ENCODE peak calls at places on chromosomes 11 and 22, in five cellular contexts. One of them, this sample, is unnamed.

GRCh38 chr11:3888210-3888609 is 32.7 kb downstream of the STIM1 start:
- DNase-seq in sigmoid colon: no peak
- DNase-seq in heart left ventricle: no peak
- DNase-seq in upper lobe of left lung: no peak
- DNase-seq in right lobe of liver: no peak
- DNase-seq in this sample: no peak

GRCh38 chr22:37248251-37248650 is 4.2 kb upstream of the RAC2 start:
- DNase-seq in right lobe of liver: no peak
- DNase-seq in sigmoid colon: no peak
- DNase-seq in upper lobe of left lung: peak
- DNase-seq in heart left ventricle: no peak
- DNase-seq in this sample: no peak

GRCh38 chr11:8015753-8016239 is 28.7 kb downstream of the EIF3F start:
- DNase-seq in right lobe of liver: no peak
- DNase-seq in sigmoid colon: no peak
- DNase-seq in upper lobe of left lung: no peak
- DNase-seq in heart left ventricle: no peak
- DNase-seq in this sample: no peak

GRCh38 chr11:44308923-44309482 is 936 bp downstream of the ALX4 start:
- DNase-seq in right lobe of liver: no peak
- DNase-seq in sigmoid colon: no peak
- DNase-seq in heart left ventricle: no peak
- DNase-seq in upper lobe of left lung: no peak
- DNase-seq in this sample: no peak

GRCh38 chr11:47980907-47981621 is 705 bp downstream of the PTPRJ start:
- DNase-seq in right lobe of liver: peak
- DNase-seq in upper lobe of left lung: peak
- DNase-seq in heart left ventricle: peak
- DNase-seq in sigmoid colon: peak
- DNase-seq in this sample: no peak

GRCh38 chr22:37254867-37255233 is 10.8 kb upstream of the RAC2 start:
- DNase-seq in sigmoid colon: no peak
- DNase-seq in upper lobe of left lung: no peak
- DNase-seq in heart left ventricle: no peak
- DNase-seq in right lobe of liver: no peak
- DNase-seq in this sample: no peak

GRCh38 chr11:6405039-6405667 is 13.7 kb downstream of the APBB1 start:
- DNase-seq in right lobe of liver: no peak
- DNase-seq in sigmoid colon: no peak
- DNase-seq in upper lobe of left lung: no peak
- DNase-seq in heart left ventricle: no peak
- DNase-seq in this sample: no peak

GRCh38 chr11:104700609-104701008 is 197.7 kb downstream of the CASP12 start:
- DNase-seq in heart left ventricle: no peak
- DNase-seq in right lobe of liver: no peak
- DNase-seq in sigmoid colon: no peak
- DNase-seq in upper lobe of left lung: no peak
- DNase-seq in this sample: no peak

GRCh38 chr22:48483764-48484528 is 1343.7 kb downstream of the BRD1 start:
- DNase-seq in heart left ventricle: no peak
- DNase-seq in right lobe of liver: no peak
- DNase-seq in sigmoid colon: no peak
- DNase-seq in upper lobe of left lung: peak
- DNase-seq in this sample: no peak

GRCh38 chr22:50191041-50191740 is 5.5 kb downstream of the TRABD start:
- DNase-seq in heart left ventricle: no peak
- DNase-seq in sigmoid colon: no peak
- DNase-seq in upper lobe of left lung: peak
- DNase-seq in right lobe of liver: no peak
- DNase-seq in this sample: no peak

GRCh38 chr11:34924714-34925113 is 8.3 kb downstream of the PDHX start:
- DNase-seq in upper lobe of left lung: no peak
- DNase-seq in heart left ventricle: no peak
- DNase-seq in right lobe of liver: no peak
- DNase-seq in sigmoid colon: no peak
- DNase-seq in this sample: no peak

GRCh38 chr11:2422461-2423156 is 21.7 kb downstream of the TRPM5 start:
- DNase-seq in sigmoid colon: no peak
- DNase-seq in upper lobe of left lung: no peak
- DNase-seq in right lobe of liver: no peak
- DNase-seq in heart left ventricle: no peak
- DNase-seq in this sample: no peak

GRCh38 chr11:11230802-11231562 is 122.1 kb downstream of the CSNK2A3 start:
- DNase-seq in right lobe of liver: no peak
- DNase-seq in heart left ventricle: no peak
- DNase-seq in sigmoid colon: no peak
- DNase-seq in upper lobe of left lung: no peak
- DNase-seq in this sample: peak

GRCh38 chr11:62852523-62853188 is 13.3 kb upstream of the WDR74 start:
- DNase-seq in right lobe of liver: no peak
- DNase-seq in heart left ventricle: no peak
- DNase-seq in sigmoid colon: no peak
- DNase-seq in upper lobe of left lung: no peak
- DNase-seq in this sample: no peak

GRCh38 chr11:71330349-71330748 is 78.0 kb upstream of the SHANK2 start:
- DNase-seq in sigmoid colon: peak
- DNase-seq in right lobe of liver: peak
- DNase-seq in upper lobe of left lung: no peak
- DNase-seq in heart left ventricle: no peak
- DNase-seq in this sample: no peak

GRCh38 chr22:47605441-47605840 is 843.0 kb downstream of the TBC1D22A start:
- DNase-seq in sigmoid colon: peak
- DNase-seq in right lobe of liver: no peak
- DNase-seq in upper lobe of left lung: no peak
- DNase-seq in heart left ventricle: no peak
- DNase-seq in this sample: no peak

GRCh38 chr11:120091701-120092100 is 46.2 kb downstream of the TRIM29 start:
- DNase-seq in right lobe of liver: no peak
- DNase-seq in upper lobe of left lung: no peak
- DNase-seq in sigmoid colon: no peak
- DNase-seq in heart left ventricle: no peak
- DNase-seq in this sample: no peak

GRCh38 chr11:36447514-36447913 is 62.6 kb downstream of the TRAF6 start:
- DNase-seq in sigmoid colon: no peak
- DNase-seq in right lobe of liver: no peak
- DNase-seq in heart left ventricle: no peak
- DNase-seq in upper lobe of left lung: no peak
- DNase-seq in this sample: no peak

GRCh38 chr22:31144223-31144622 is 3.9 kb upstream of the PLA2G3 start:
- DNase-seq in sigmoid colon: no peak
- DNase-seq in upper lobe of left lung: no peak
- DNase-seq in right lobe of liver: no peak
- DNase-seq in heart left ventricle: no peak
- DNase-seq in this sample: no peak

GRCh38 chr11:7437706-7438105 is 47.6 kb upstream of the OLFML1 start:
- DNase-seq in right lobe of liver: no peak
- DNase-seq in sigmoid colon: no peak
- DNase-seq in upper lobe of left lung: no peak
- DNase-seq in heart left ventricle: no peak
- DNase-seq in this sample: no peak

GRCh38 chr11:3340025-3340424 is 38.9 kb downstream of the ZNF195 start:
- DNase-seq in upper lobe of left lung: no peak
- DNase-seq in sigmoid colon: no peak
- DNase-seq in right lobe of liver: no peak
- DNase-seq in heart left ventricle: no peak
- DNase-seq in this sample: no peak

GRCh38 chr11:123473941-123474668 is 44.0 kb downstream of the GRAMD1B start:
- DNase-seq in sigmoid colon: peak
- DNase-seq in right lobe of liver: no peak
- DNase-seq in heart left ventricle: no peak
- DNase-seq in upper lobe of left lung: no peak
- DNase-seq in this sample: no peak

GRCh38 chr11:62732830-62733229 is 4.5 kb downstream of the TTC9C start:
- DNase-seq in heart left ventricle: no peak
- DNase-seq in upper lobe of left lung: no peak
- DNase-seq in right lobe of liver: no peak
- DNase-seq in sigmoid colon: no peak
- DNase-seq in this sample: no peak

GRCh38 chr11:66858939-66859685 is 2.2 kb downstream of the LRFN4 start:
- DNase-seq in upper lobe of left lung: no peak
- DNase-seq in right lobe of liver: no peak
- DNase-seq in sigmoid colon: peak
- DNase-seq in heart left ventricle: no peak
- DNase-seq in this sample: no peak

GRCh38 chr22:22938672-22939536 is 51.3 kb downstream of the IGLL5 start:
- DNase-seq in heart left ventricle: no peak
- DNase-seq in upper lobe of left lung: no peak
- DNase-seq in sigmoid colon: no peak
- DNase-seq in right lobe of liver: peak
- DNase-seq in this sample: no peak

GRCh38 chr11:15629690-15630321 is 515.1 kb downstream of the INSC start:
- DNase-seq in upper lobe of left lung: peak
- DNase-seq in heart left ventricle: no peak
- DNase-seq in sigmoid colon: no peak
- DNase-seq in right lobe of liver: peak
- DNase-seq in this sample: peak

DNA sequence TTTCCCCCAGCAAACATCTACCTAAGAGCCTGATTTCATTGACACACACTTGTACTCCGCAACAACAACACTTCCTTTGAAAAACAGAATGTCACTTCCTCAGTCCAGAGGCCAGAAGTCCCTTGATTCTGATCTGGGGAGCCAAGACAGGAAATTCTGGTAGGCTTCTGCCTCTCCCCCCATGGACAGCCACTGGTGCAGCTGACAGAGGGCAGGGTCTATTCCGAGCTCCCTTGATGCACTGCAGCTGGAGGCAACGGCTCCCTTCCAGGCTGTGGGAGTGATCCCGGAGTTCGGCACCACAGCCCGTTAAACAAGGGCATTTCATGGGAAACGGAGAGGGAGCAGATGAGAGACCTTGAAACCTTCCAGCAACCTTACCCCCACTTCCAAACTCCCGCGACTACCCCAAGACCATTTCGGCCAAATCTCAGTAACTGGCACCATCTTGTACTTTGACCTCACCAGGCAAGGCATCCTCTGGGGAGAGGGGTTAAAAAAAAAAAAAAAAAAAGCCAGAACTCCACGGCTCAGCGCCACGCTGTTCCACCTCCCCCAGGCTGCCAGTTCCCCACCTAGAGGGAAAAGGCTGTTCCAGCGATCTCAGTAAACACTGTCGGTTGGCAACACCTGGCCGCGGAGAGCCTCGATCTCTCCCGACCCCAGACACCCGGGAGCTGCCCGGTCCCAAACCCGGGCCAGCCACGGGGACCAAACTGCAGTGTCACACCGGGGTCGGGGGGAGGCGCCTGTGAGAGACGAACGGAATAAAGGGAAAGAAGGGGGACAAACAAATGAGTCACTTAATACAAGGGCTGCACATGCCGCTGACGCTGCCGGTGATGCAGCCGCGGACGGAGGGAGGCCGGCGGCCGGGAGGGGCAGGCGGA is 1.1 kb downstream of the GAB2 start:
- DNase-seq in sigmoid colon: peak
- DNase-seq in right lobe of liver: peak
- DNase-seq in heart left ventricle: peak
- DNase-seq in upper lobe of left lung: peak
- DNase-seq in this sample: peak
- TF ChIP-seq POLR2A in sigmoid colon: peak
- TF ChIP-seq POLR2A in right lobe of liver: peak
- TF ChIP-seq POLR2A in heart left ventricle: peak
- TF ChIP-seq POLR2A in upper lobe of left lung: peak
- TF ChIP-seq POLR2A in this sample: peak

GRCh38 chr11:73156114-73156513 is 14.0 kb upstream of the FCHSD2 start:
- DNase-seq in heart left ventricle: no peak
- DNase-seq in sigmoid colon: peak
- DNase-seq in upper lobe of left lung: no peak
- DNase-seq in right lobe of liver: no peak
- DNase-seq in this sample: no peak

GRCh38 chr11:73152861-73153483 is 10.9 kb upstream of the FCHSD2 start:
- DNase-seq in heart left ventricle: no peak
- DNase-seq in sigmoid colon: peak
- DNase-seq in right lobe of liver: peak
- DNase-seq in upper lobe of left lung: no peak
- DNase-seq in this sample: no peak

GRCh38 chr11:73156686-73157085 is 14.6 kb upstream of the FCHSD2 start:
- DNase-seq in right lobe of liver: peak
- DNase-seq in upper lobe of left lung: no peak
- DNase-seq in heart left ventricle: no peak
- DNase-seq in sigmoid colon: no peak
- DNase-seq in this sample: no peak

GRCh38 chr11:73152086-73152853 is 10.2 kb upstream of the FCHSD2 start:
- DNase-seq in sigmoid colon: peak
- DNase-seq in upper lobe of left lung: no peak
- DNase-seq in heart left ventricle: no peak
- DNase-seq in right lobe of liver: peak
- DNase-seq in this sample: no peak

DNA sequence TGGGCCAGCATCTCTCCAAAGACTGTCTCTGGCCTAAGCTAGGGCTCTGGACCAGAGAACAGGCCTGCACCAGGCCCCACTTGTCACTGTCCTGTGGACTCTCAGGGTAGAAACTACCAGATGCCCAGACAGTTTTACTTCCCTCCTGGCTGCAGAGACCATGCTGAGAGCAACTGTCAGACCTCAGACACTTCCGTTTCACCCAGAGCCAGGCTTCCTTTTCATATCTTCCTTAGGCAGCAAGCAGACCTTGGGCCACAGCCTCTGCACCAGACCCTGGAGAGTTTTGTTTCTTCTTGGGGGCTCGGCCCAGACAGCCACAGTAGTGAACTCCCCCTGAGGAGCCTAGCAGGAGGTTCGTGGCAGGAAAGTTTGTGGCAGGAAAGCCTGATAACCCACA is 12.1 kb upstream of the FCHSD2 start:
- DNase-seq in heart left ventricle: no peak
- DNase-seq in right lobe of liver: no peak
- DNase-seq in upper lobe of left lung: peak
- DNase-seq in sigmoid colon: peak
- DNase-seq in this sample: no peak
- H3K4me3 ChIP-seq in heart left ventricle: no peak
- H3K4me3 ChIP-seq in right lobe of liver: no peak
- H3K4me3 ChIP-seq in upper lobe of left lung: no peak
- H3K4me3 ChIP-seq in sigmoid colon: no peak
- H3K4me3 ChIP-seq in this sample: no peak

DNA sequence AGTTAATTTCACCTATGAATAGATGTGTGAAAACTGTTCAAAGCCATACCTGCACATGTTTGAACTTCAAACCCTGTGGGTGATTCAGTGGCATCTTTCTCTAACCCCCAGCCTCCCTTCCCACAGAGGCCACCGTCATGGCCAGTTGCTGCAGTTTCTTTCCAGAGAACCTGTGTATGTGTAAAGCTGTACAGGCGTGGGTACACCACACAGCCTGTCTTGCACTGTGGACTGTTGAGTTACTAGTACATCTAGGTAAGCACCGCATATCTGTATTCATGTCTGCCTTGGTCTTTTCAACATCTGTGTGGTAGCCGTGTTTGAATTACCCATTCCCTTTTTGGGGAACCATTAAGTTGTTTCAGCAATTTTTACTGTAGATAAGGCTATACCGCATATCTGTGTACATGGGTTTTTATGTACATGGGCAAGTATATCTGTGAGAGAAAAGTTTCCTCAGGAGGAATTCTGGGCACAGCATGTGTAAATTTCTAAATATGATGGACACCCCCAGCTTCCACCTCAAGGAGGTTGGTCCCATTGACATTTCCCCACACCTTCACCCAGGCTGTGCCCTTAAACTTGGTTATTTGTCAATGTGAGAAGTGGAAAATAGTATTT is 13.9 kb downstream of the NEAT1 start:
- DNase-seq in sigmoid colon: peak
- DNase-seq in right lobe of liver: peak
- DNase-seq in heart left ventricle: peak
- DNase-seq in upper lobe of left lung: peak
- DNase-seq in this sample: peak
- TF ChIP-seq POLR2A in sigmoid colon: no peak
- TF ChIP-seq POLR2A in right lobe of liver: peak
- TF ChIP-seq POLR2A in heart left ventricle: no peak
- TF ChIP-seq POLR2A in upper lobe of left lung: peak
- TF ChIP-seq POLR2A in this sample: no peak

GRCh38 chr22:20537983-20538382 is 30.6 kb downstream of the MED15 start:
- DNase-seq in upper lobe of left lung: no peak
- DNase-seq in right lobe of liver: no peak
- DNase-seq in heart left ventricle: no peak
- DNase-seq in sigmoid colon: no peak
- DNase-seq in this sample: no peak
- H3K4me3 ChIP-seq in upper lobe of left lung: no peak
- H3K4me3 ChIP-seq in right lobe of liver: no peak
- H3K4me3 ChIP-seq in heart left ventricle: no peak
- H3K4me3 ChIP-seq in sigmoid colon: no peak
- H3K4me3 ChIP-seq in this sample: no peak

This sample was measured in tibial nerve.